ENCODE peak calls at places on chromosomes 4 and X, in six cellular contexts. U is mesendoderm, G is GM23248, J is pancreas, Q is HCT116, X is right lobe of liver. B is an unnamed sample. For H3K4me1 and H3K27me3, the result is how much of the 10 kb centered on the place peaks cover.

GRCh38 chr4:170227928-170228327 is 138.2 kb upstream of the AADAT start:
- DNase-seq in U (peak), G (peak), J (no peak), Q (no peak), X (no peak), B (no peak)

GRCh38 chrX:82676386-82676785 is 831.7 kb upstream of the POU3F4 start:
- DNase-seq in U (no peak), G (peak), J (no peak), Q (peak), X (no peak), B (peak)

GRCh38 chr4:25703731-25704388 is 48.2 kb downstream of the SLC34A2 start:
- DNase-seq in U (no peak), G (peak), J (no peak), Q (no peak), X (no peak), B (no peak)

GRCh38 chrX:20267924-20268701 is 1.4 kb upstream of the RPS6KA3 start:
- DNase-seq in U (peak), G (no peak), J (peak), Q (no peak), X (peak), B (peak)

GRCh38 chr4:151359576-151359975 is 34.2 kb upstream of the SH3D19 start:
- DNase-seq in U (no peak), G (no peak), J (no peak), Q (no peak), X (no peak), B (no peak)

GRCh38 chrX:132612990-132613564 is 124.2 kb upstream of the MBNL3 start:
- DNase-seq in U (peak), G (peak), J (peak), Q (peak), X (peak), B (peak)

GRCh38 chrX:103889216-103889615 is 57.2 kb upstream of the RAB9B start:
- DNase-seq in U (no peak), G (no peak), J (no peak), Q (no peak), X (no peak), B (no peak)

GRCh38 chr4:7892212-7893019 is 47.2 kb downstream of the AFAP1 start:
- DNase-seq in U (peak), G (peak), J (no peak), Q (no peak), X (no peak), B (no peak)

GRCh38 chr4:161463436-161463835 is 700.4 kb downstream of the FSTL5 start:
- DNase-seq in U (no peak), G (no peak), J (no peak), Q (no peak), X (no peak), B (no peak)

GRCh38 chr4:140857111-140857510 is 100.9 kb upstream of the TBC1D9 start:
- DNase-seq in U (no peak), G (peak), J (no peak), Q (peak), X (no peak), B (no peak)

GRCh38 chr4:24794916-24795665 is at the start of gene SOD3:
- DNase-seq in U (peak), G (peak), J (peak), Q (no peak), X (peak), B (no peak)

GRCh38 chrX:96432647-96433046 is 252.0 kb upstream of the DIAPH2 start:
- DNase-seq in U (no peak), G (peak), J (no peak), Q (no peak), X (no peak), B (no peak)

GRCh38 chrX:148161661-148162060 is 180.5 kb downstream of the FMR1NB start:
- DNase-seq in U (no peak), G (no peak), J (no peak), Q (no peak), X (no peak), B (no peak)

GRCh38 chr4:137510866-137511265 is 21.4 kb downstream of the PCDH18 start:
- DNase-seq in U (peak), G (peak), J (no peak), Q (peak), X (no peak), B (no peak)

GRCh38 chr4:184433258-184433892 is 41.0 kb downstream of the IRF2 start:
- DNase-seq in U (no peak), G (no peak), J (no peak), Q (no peak), X (peak), B (no peak)

GRCh38 chr4:140150886-140151699 is 2.9 kb downstream of the MAML3 start:
- DNase-seq in U (peak), G (peak), J (peak), Q (peak), X (peak), B (peak)

GRCh38 chrX:68985135-68985725 is 156.4 kb downstream of the EFNB1 start:
- DNase-seq in U (peak), G (no peak), J (no peak), Q (no peak), X (no peak), B (no peak)

GRCh38 chrX:135984220-135984619 is 1.0 kb upstream of the SLC9A6 start:
- DNase-seq in U (no peak), G (no peak), J (no peak), Q (no peak), X (no peak), B (no peak)

GRCh38 chr4:141158219-141158618 is 24.9 kb upstream of the RNF150 start:
- DNase-seq in U (peak), G (peak), J (no peak), Q (peak), X (no peak), B (peak)

GRCh38 chr4:13289391-13289790 is 194.7 kb downstream of the RAB28 start:
- DNase-seq in U (no peak), G (peak), J (no peak), Q (no peak), X (no peak), B (no peak)

GRCh38 chr4:120299631-120300030 is 233.0 kb upstream of the MAD2L1 start:
- DNase-seq in U (no peak), G (no peak), J (no peak), Q (no peak), X (no peak), B (no peak)

GRCh38 chr4:7805533-7806079 is 134.1 kb downstream of the AFAP1 start:
- DNase-seq in U (peak), G (peak), J (no peak), Q (no peak), X (peak), B (no peak)

GRCh38 chr4:20464381-20464780 is 212.7 kb downstream of the SLIT2 start:
- DNase-seq in U (no peak), G (peak), J (no peak), Q (no peak), X (no peak), B (no peak)

GRCh38 chr4:119659576-119659975 is 31.0 kb upstream of the PDE5A start:
- DNase-seq in U (peak), G (peak), J (no peak), Q (no peak), X (no peak), B (no peak)

GRCh38 chr4:100165809-100166208 is 24.5 kb downstream of the DDIT4L start:
- DNase-seq in U (no peak), G (no peak), J (no peak), Q (no peak), X (no peak), B (no peak)

GRCh38 chr4:78864405-78865024 is 74.7 kb downstream of the PAQR3 start:
- DNase-seq in U (peak), G (peak), J (no peak), Q (peak), X (no peak), B (peak)

GRCh38 chrX:154317391-154318000 is 21.9 kb downstream of the TKTL1 start:
- DNase-seq in U (peak), G (peak), J (no peak), Q (no peak), X (no peak), B (no peak)

GRCh38 chr4:154606728-154607723 is 5.4 kb downstream of the FGG start:
- DNase-seq in U (no peak), G (no peak), J (no peak), Q (no peak), X (no peak), B (no peak)

GRCh38 chr4:98747659-98748091 is 89.3 kb upstream of the TSPAN5 start:
- DNase-seq in U (peak), G (no peak), J (no peak), Q (peak), X (no peak), B (no peak)

GRCh38 chr4:168654206-168655174 is 157.6 kb downstream of the PALLD start:
- DNase-seq in U (no peak), G (no peak), J (no peak), Q (no peak), X (no peak), B (no peak)

GRCh38 chr4:183172881-183173280 is 73.8 kb downstream of the WWC2 start:
- DNase-seq in U (no peak), G (no peak), J (no peak), Q (no peak), X (no peak), B (no peak)

GRCh38 chr4:183175631-183176232 is 76.7 kb downstream of the WWC2 start:
- DNase-seq in U (no peak), G (peak), J (no peak), Q (no peak), X (no peak), B (no peak)

GRCh38 chr4:183173580-183174526 is 74.8 kb downstream of the WWC2 start:
- DNase-seq in U (peak), G (peak), J (no peak), Q (no peak), X (no peak), B (no peak)

GRCh38 chr4:183170894-183171293 is 71.8 kb downstream of the WWC2 start:
- DNase-seq in U (no peak), G (no peak), J (no peak), Q (no peak), X (no peak), B (no peak)

GRCh38 chr4:183171484-183172267 is 72.6 kb downstream of the WWC2 start:
- DNase-seq in U (no peak), G (peak), J (no peak), Q (no peak), X (no peak), B (no peak)
- H3K4me1 ChIP-seq in U (under half), G (half or more), J (under half), Q (under half), X (under half), B (under half)

GRCh38 chr4:1881709-1882108 is 10.5 kb downstream of the NSD2 start:
- DNase-seq in U (no peak), G (no peak), J (no peak), Q (no peak), X (no peak), B (no peak)
- H3K27ac ChIP-seq in U (no peak), G (no peak), J (no peak), Q (no peak), X (no peak), B (no peak)

GRCh38 chrX:24860140-24860539 is 155.6 kb downstream of the ARX start:
- DNase-seq in U (no peak), G (peak), J (no peak), Q (no peak), X (no peak), B (no peak)
- H3K27me3 ChIP-seq in U (under half), G (under half), J (under half), Q (under half), X (under half), B (under half)

GRCh38 chrX:119757646-119757978 is 776 bp upstream of the SOWAHD start:
- DNase-seq in U (no peak), G (no peak), J (no peak), Q (no peak), X (no peak), B (no peak)

GRCh38 chrX:119757979-119758681 is at the start of gene SOWAHD:
- DNase-seq in U (peak), G (peak), J (peak), Q (no peak), X (peak), B (peak)

GRCh38 chrX:119758682-119759332 is 419 bp downstream of the SOWAHD start:
- DNase-seq in U (peak), G (peak), J (no peak), Q (no peak), X (no peak), B (peak)

GRCh38 chrX:119755981-119756533 is 2.3 kb upstream of the SOWAHD start:
- DNase-seq in U (no peak), G (no peak), J (no peak), Q (no peak), X (no peak), B (peak)

DNA sequence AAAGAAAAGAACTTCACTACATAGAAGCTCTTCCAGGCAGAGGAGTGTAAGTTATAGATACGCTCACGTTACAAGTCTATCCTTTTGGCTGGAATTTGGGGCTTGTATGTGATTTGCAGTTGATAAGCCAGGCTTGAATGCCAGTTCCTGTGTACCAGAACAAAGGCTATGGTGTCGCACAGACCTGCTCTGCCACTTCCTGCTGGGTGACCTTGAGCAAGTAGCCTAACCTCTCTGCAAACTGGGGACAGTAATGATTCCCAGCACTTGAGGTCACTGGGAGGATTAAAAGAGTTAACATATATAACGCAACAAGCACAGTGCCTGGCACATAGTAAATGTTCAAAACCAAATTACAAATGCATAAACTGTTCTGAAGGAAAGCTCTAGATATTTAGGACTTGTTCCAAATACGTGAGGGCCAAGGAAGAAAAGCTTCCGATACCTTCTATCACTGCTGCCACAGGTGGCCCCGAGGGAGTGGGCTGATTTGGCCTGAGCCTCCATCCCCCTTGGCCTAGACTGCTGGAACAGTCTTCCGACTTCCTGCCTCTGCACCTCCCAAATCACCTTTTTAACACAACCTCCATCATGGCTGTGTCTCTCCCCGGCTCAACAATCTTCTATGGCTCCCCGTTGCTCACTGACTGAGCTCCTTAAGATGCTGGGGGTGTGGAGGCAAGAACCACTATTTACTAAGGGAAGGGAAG is 1.3 kb upstream of the SOWAHD start:
- DNase-seq in U (peak), G (no peak), J (no peak), Q (no peak), X (no peak), B (no peak)
- H3K4me1 ChIP-seq in U (under half), G (under half), J (under half), Q (under half), X (under half), B (half or more)

GRCh38 chrX:56232221-56233082 is at the start of gene KLF8:
- DNase-seq in U (peak), G (peak), J (peak), Q (peak), X (no peak), B (peak)
- H3K27ac ChIP-seq in U (peak), G (no peak), J (no peak), Q (no peak), X (no peak), B (peak)

DNA sequence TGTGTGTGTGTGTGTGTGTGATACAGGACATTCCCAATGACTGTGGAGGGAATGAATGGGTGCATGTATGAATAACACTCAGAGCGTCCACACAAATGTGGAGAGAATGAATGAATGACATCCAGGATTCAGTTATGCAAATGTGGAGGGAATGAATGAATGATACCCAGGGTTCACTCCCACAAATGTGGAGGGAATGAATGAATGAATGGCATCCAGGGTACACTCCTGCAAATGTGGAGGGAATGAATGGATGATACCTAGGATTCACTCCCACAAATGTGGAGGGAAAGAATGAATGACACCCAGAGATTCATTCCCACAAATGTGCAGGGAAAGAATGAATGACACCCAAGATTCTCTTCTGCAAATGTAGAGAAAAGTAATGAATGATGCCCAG is 36.0 kb upstream of the ASMTL start:
- DNase-seq in U (no peak), G (no peak), J (no peak), Q (no peak), X (no peak), B (no peak)
- H3K27me3 ChIP-seq in U (under half), G (under half), J (under half), Q (under half), X (under half), B (under half)

DNA sequence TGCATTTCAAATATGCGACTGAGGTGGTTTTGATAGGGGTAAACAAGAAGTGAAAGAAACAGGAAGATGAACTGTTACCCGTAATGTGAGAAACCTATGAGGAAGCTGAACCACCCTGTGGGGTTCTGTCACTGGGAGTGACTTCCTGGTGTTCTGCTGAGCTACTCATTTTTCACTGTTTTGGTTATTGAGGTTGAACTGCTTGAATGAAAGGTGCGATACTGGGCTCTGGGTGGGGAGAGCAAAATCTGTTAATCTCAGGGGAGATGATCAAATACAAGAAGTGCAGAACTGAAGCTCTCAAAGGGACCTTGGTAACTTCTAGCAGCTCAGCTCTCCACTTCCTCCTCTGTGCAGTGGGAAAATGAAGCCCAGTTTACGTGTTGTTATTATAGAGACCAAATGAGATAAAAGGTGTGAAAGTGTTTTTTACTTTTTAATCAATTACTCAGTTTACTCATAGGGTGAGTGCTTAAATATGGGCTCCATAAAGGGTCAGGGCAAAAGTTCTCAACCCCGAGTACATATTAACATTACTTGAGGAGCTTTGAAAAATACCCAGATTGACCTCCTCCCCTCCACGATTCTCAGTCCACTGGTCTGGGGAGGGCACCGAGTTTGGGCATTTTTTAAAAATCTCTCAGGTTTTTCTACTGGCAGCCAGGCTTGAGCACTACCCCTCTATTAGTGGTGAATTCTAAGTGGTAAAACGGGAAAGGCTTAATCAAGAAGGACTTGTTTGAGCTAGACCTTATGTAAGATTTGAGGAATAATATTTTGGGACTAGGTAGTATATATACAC is 66.7 kb downstream of the COQ2 start:
- DNase-seq in U (no peak), G (no peak), J (no peak), Q (no peak), X (no peak), B (peak)
- H3K4me1 ChIP-seq in U (under half), G (under half), J (under half), Q (under half), X (under half), B (half or more)

GRCh38 chr4:55077577-55077976 is 47.8 kb downstream of the KDR start:
- DNase-seq in U (no peak), G (no peak), J (no peak), Q (no peak), X (no peak), B (no peak)

GRCh38 chr4:55074386-55074785 is 51.0 kb downstream of the KDR start:
- DNase-seq in U (peak), G (no peak), J (no peak), Q (no peak), X (no peak), B (no peak)

GRCh38 chr4:55075376-55075775 is 50.0 kb downstream of the KDR start:
- DNase-seq in U (peak), G (no peak), J (no peak), Q (no peak), X (no peak), B (no peak)

GRCh38 chr4:55078987-55079386 is 46.4 kb downstream of the KDR start:
- DNase-seq in U (peak), G (peak), J (no peak), Q (no peak), X (peak), B (no peak)

GRCh38 chr4:55075823-55076418 is 49.5 kb downstream of the KDR start:
- DNase-seq in U (peak), G (no peak), J (no peak), Q (no peak), X (no peak), B (no peak)
- H3K27ac ChIP-seq in U (no peak), G (no peak), J (no peak), Q (no peak), X (no peak), B (no peak)